ENCODE peak calls at places on chromosomes 4 and X, in eight cellular contexts. B, A, D, T, W, R, P and X are unnamed samples.

GRCh38 chr4:159723341-159724048 is 620.6 kb downstream of the RAPGEF2 start:
- DNase-seq in A (no peak), T (no peak), W (no peak), B (no peak), R (no peak), D (no peak), P (no peak), X (no peak)

GRCh38 chrX:25344191-25344936 is 328.6 kb upstream of the ARX start:
- DNase-seq in R (no peak), A (no peak), B (no peak), T (no peak), W (no peak), D (no peak), P (no peak), X (no peak)

GRCh38 chrX:3659761-3660160 is 53.7 kb downstream of the PRKX start:
- DNase-seq in T (no peak), D (no peak), B (no peak), W (no peak), P (no peak), A (no peak), R (no peak), X (no peak)

GRCh38 chr4:56613101-56613862 is 67.8 kb downstream of the HOPX start:
- DNase-seq in B (no peak), P (peak; percentile 43), A (no peak), R (no peak), D (no peak), W (no peak), T (peak; percentile 90), X (no peak)

GRCh38 chrX:45748443-45748842 is 547.8 kb upstream of the DIPK2B start:
- DNase-seq in R (no peak), W (no peak), T (no peak), A (no peak), P (peak; percentile 32), D (no peak), B (no peak), X (no peak)

GRCh38 chrX:150522494-150522893 is 45.9 kb upstream of the MTM1 start:
- DNase-seq in D (no peak), T (no peak), A (no peak), P (no peak), R (no peak), W (no peak), B (no peak), X (no peak)

GRCh38 chr4:44415251-44415650 is 33.4 kb downstream of the KCTD8 start:
- DNase-seq in A (no peak), T (no peak), B (no peak), R (no peak), W (no peak), D (no peak), P (no peak), X (no peak)

GRCh38 chr4:133154725-133155124 is 5.6 kb downstream of the PCDH10 start:
- DNase-seq in T (peak; percentile 6), R (no peak), B (peak; percentile 33), P (no peak), D (peak; percentile 28), A (no peak), W (no peak), X (no peak)

GRCh38 chr4:7340553-7341433 is 93.9 kb downstream of the PSAPL1 start:
- DNase-seq in B (no peak), W (peak; percentile 42), A (no peak), T (no peak), P (no peak), R (no peak), D (no peak), X (no peak)

GRCh38 chr4:92021788-92022187 is 282.0 kb upstream of the GRID2 start:
- DNase-seq in B (no peak), R (no peak), A (no peak), D (no peak), W (no peak), P (no peak), T (no peak), X (no peak)

GRCh38 chr4:4408132-4408523 is 21.2 kb downstream of the NSG1 start:
- DNase-seq in B (no peak), P (no peak), W (no peak), D (no peak), R (no peak), A (no peak), T (no peak), X (no peak)

GRCh38 chr4:65580551-65580950 is 89.7 kb downstream of the EPHA5 start:
- DNase-seq in A (no peak), P (peak; percentile 6), D (no peak), R (no peak), W (no peak), B (no peak), T (no peak), X (no peak)

GRCh38 chrX:45774961-45775360 is 574.3 kb upstream of the DIPK2B start:
- DNase-seq in W (no peak), R (no peak), A (no peak), T (peak; percentile 47), B (no peak), D (no peak), P (peak; percentile 92), X (no peak)

GRCh38 chrX:17860811-17861495 is at the start of gene RAI2:
- DNase-seq in T (no peak), D (peak; percentile 41), R (no peak), P (no peak), W (peak; percentile 77), B (peak; percentile 31), A (peak; percentile 4), X (peak; percentile 74)

GRCh38 chrX:69093960-69094935 is 71.0 kb downstream of the PJA1 start:
- DNase-seq in B (peak; percentile 43), R (no peak), A (no peak), W (no peak), P (peak; percentile 59), D (peak; percentile 78), T (no peak), X (peak; percentile 61)

GRCh38 chr4:140186651-140187315 is 32.8 kb upstream of the MAML3 start:
- DNase-seq in A (no peak), W (no peak), B (no peak), P (peak; percentile 64), D (no peak), R (no peak), T (peak; percentile 25), X (no peak)

GRCh38 chr4:5883916-5884315 is 9.0 kb downstream of the CRMP1 start:
- DNase-seq in A (no peak), B (no peak), D (no peak), R (no peak), W (no peak), P (no peak), T (no peak), X (no peak)

GRCh38 chrX:144334577-144334976 is 450.7 kb downstream of the UBE2NL start:
- DNase-seq in A (no peak), W (no peak), B (no peak), R (no peak), D (no peak), P (peak; percentile 59), T (no peak), X (no peak)

GRCh38 chr4:13762126-13762525 is 134.6 kb upstream of the BOD1L1 start:
- DNase-seq in A (no peak), P (no peak), D (no peak), R (no peak), W (no peak), T (no peak), B (no peak), X (no peak)

GRCh38 chr4:130183796-130184195 is 1087.8 kb downstream of the C4orf33 start:
- DNase-seq in A (no peak), P (no peak), R (no peak), W (no peak), T (no peak), B (no peak), D (no peak), X (no peak)

GRCh38 chrX:153643431-153644351 is 3.3 kb upstream of the DUSP9 start:
- DNase-seq in T (no peak), R (no peak), B (no peak), D (peak; percentile 51), A (no peak), W (peak; percentile 43), P (no peak), X (no peak)

GRCh38 chr4:54015421-54016065 is 48.9 kb downstream of the CHIC2 start:
- DNase-seq in R (no peak), P (no peak), B (no peak), D (peak; percentile 28), T (no peak), W (no peak), A (no peak), X (peak; percentile 45)

GRCh38 chr4:15914736-15915135 is 23.8 kb downstream of the FGFBP1 start:
- DNase-seq in D (no peak), P (no peak), R (no peak), T (peak; percentile 24), A (no peak), B (no peak), W (no peak), X (no peak)

GRCh38 chr4:118968006-118968405 is 79.4 kb downstream of the SYNPO2 start:
- DNase-seq in A (no peak), W (no peak), R (no peak), P (peak; percentile 94), T (peak; percentile 57), D (peak; percentile 83), B (peak; percentile 11), X (no peak)

GRCh38 chrX:10197597-10198210 is 40.9 kb downstream of the CLCN4 start:
- DNase-seq in A (no peak), P (no peak), W (no peak), R (no peak), D (no peak), B (no peak), T (no peak), X (no peak)

GRCh38 chr4:165597581-165598480 is 219.0 kb downstream of the CPE start:
- DNase-seq in W (no peak), A (no peak), D (no peak), B (no peak), P (no peak), T (no peak), R (no peak), X (no peak)

GRCh38 chrX:15721911-15722310 is 16.2 kb upstream of the CA5B start:
- DNase-seq in P (no peak), T (no peak), A (no peak), W (no peak), D (no peak), R (no peak), B (no peak), X (no peak)